ENCODE peak calls at places on chromosomes 7 and 10, in five cellular contexts. S is lower lobe of right lung, L is left ventricle myocardium inferior, R is lung, O is sigmoid colon. I is an unnamed sample.
A peak's percentile ranks its signal among the peaks of the same experiment; 100 is the strongest.

GRCh38 chr7:115526272-115526671 is 504.3 kb downstream of the TFEC start:
- DNase-seq in O (no peak), L (no peak), R (no peak), S (no peak), I (no peak)

GRCh38 chr7:112422842-112423496 is 27.3 kb upstream of the IFRD1 start:
- DNase-seq in L (peak; percentile 74), O (peak; percentile 78), R (peak; percentile 64), S (peak; percentile 73), I (peak; percentile 88)

GRCh38 chr10:66204838-66205237 is 721.0 kb upstream of the LRRTM3 start:
- DNase-seq in L (no peak), S (no peak), R (no peak), O (no peak), I (no peak)

GRCh38 chr7:105336009-105336408 is 52.7 kb downstream of the SRPK2 start:
- DNase-seq in R (no peak), S (no peak), L (no peak), O (no peak), I (no peak)

GRCh38 chr10:12327476-12327875 is 21.9 kb upstream of the CAMK1D start:
- DNase-seq in S (no peak), R (no peak), L (no peak), O (no peak), I (no peak)

GRCh38 chr7:1981878-1982230 is 250.9 kb downstream of the MAD1L1 start:
- DNase-seq in S (no peak), L (no peak), R (no peak), O (no peak), I (no peak)

GRCh38 chr7:130985361-130985760 is 251.4 kb upstream of the KLF14 start:
- DNase-seq in R (no peak), L (no peak), S (no peak), O (no peak), I (no peak)

GRCh38 chr7:28570970-28571288 is 158.6 kb downstream of the CREB5 start:
- DNase-seq in R (no peak), L (no peak), S (no peak), O (no peak), I (no peak)

GRCh38 chr7:35992436-35992835 is 160.6 kb upstream of the EEPD1 start:
- DNase-seq in S (no peak), L (no peak), O (no peak), R (no peak), I (no peak)

GRCh38 chr10:58017719-58018367 is 249.9 kb downstream of the IPMK start:
- DNase-seq in S (no peak), R (no peak), L (no peak), O (no peak), I (no peak)

GRCh38 chr7:33418251-33418701 is 288.9 kb downstream of the BBS9 start:
- DNase-seq in S (no peak), O (no peak), L (no peak), R (no peak), I (no peak)

GRCh38 chr7:131074043-131074442 is 253.6 kb upstream of the MKLN1 start:
- DNase-seq in R (no peak), S (no peak), L (no peak), O (no peak), I (no peak)

GRCh38 chr7:124720195-124720594 is 45.4 kb downstream of the GPR37 start:
- DNase-seq in S (no peak), L (no peak), O (no peak), R (no peak), I (no peak)

GRCh38 chr10:63157845-63158624 is 24.9 kb downstream of the NRBF2 start:
- DNase-seq in S (no peak), R (no peak), L (no peak), O (no peak), I (no peak)

GRCh38 chr7:739964-740942 is 13.2 kb upstream of the PRKAR1B start:
- DNase-seq in L (no peak), R (no peak), S (peak; percentile 43), O (peak; percentile 64), I (no peak)

GRCh38 chr10:132715791-132716680 is 69.9 kb downstream of the NKX6-2 start:
- DNase-seq in S (peak; percentile 39), R (no peak), O (peak; percentile 62), L (peak; percentile 5), I (no peak)

GRCh38 chr7:32592721-32593120 is 97.4 kb downstream of the AVL9 start:
- DNase-seq in L (no peak), S (no peak), R (no peak), O (no peak), I (no peak)

GRCh38 chr10:46992794-46993552 is 81.7 kb downstream of the PTPN20 start:
- DNase-seq in R (no peak), L (peak; percentile 15), O (peak; percentile 85), S (peak; percentile 45), I (peak; percentile 21)

GRCh38 chr7:144650439-144650838 is 185.4 kb downstream of the TPK1 start:
- DNase-seq in S (no peak), R (no peak), O (no peak), L (no peak), I (no peak)

GRCh38 chr10:74223755-74224530 is 72.9 kb downstream of the ADK start:
- DNase-seq in L (no peak), R (no peak), O (no peak), S (no peak), I (no peak)

GRCh38 chr7:41463770-41464470 is 239.0 kb downstream of the INHBA start:
- DNase-seq in S (no peak), O (no peak), L (no peak), R (no peak), I (no peak)

GRCh38 chr10:90642136-90642535 is 215.7 kb downstream of the HTR7 start:
- DNase-seq in R (no peak), S (no peak), O (no peak), L (no peak), I (no peak)

GRCh38 chr7:132053871-132054270 is 497.4 kb upstream of the PODXL start:
- DNase-seq in O (no peak), R (peak; percentile 27), L (no peak), S (no peak), I (no peak)

GRCh38 chr10:54094321-54094720 is 706.7 kb downstream of the PCDH15 start:
- DNase-seq in O (no peak), R (no peak), S (no peak), L (no peak), I (no peak)

GRCh38 chr10:6310977-6311376 is 108.2 kb downstream of the PFKFB3 start:
- DNase-seq in R (no peak), O (no peak), S (no peak), L (no peak), I (no peak)

GRCh38 chr7:148921806-148922205 is 37.7 kb upstream of the EZH2 start:
- DNase-seq in R (no peak), L (peak; percentile 26), S (no peak), O (no peak), I (peak; percentile 28)

DNA sequence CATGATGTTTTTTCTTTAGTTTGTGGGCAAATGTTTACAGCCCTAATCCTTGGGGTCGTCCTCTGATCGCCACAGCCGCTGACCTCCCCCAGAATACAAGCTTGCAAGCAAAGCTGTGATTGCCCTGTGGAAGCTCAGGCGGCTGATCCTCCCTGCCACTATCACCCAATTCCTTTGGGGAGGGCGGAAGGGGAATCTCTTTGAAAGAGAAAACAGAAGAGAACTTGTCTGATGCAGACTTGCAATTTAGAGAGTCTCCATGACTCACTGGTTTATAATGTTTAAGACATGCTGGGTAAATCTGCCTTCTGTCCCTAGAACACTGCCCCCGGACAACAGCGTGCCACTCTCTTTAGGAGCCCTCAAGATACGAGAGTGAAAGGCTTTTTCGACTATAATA is 75.5 kb downstream of the NRP1 start:
- DNase-seq in S (no peak), O (no peak), L (no peak), R (no peak), I (peak; percentile 41)
- H3K4me1 ChIP-seq in S (peaks cover 3% of the 10 kb centered on the region), O (no peaks in the 10 kb centered on the region), L (peaks cover 80% of the 10 kb centered on the region), R (peaks cover under 1% of the 10 kb centered on the region), I (peaks cover 22% of the 10 kb centered on the region)

GRCh38 chr7:137790828-137791227 is 55.9 kb downstream of the DGKI start:
- DNase-seq in L (no peak), S (no peak), O (no peak), R (no peak), I (no peak)

GRCh38 chr7:137789215-137789899 is 57.4 kb downstream of the DGKI start:
- DNase-seq in L (no peak), R (no peak), S (no peak), O (no peak), I (no peak)

DNA sequence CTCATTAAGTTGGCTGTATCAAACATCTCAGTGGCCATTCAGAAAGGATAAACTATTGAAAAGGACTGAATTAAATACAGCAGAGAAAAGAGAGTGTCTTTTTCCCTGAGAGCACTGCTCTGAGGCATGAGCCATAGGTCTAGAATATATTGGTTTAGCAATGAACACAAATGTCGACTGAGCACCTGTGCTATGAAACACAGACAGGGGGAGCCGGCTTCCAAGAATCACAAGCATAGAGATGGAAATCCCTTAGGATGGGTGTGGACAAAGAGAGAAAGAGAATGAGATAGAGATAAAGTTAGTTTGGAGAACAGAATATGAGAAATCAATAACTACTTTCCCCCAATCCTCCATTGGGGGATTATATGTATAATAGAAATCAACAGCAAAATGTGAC is 54.8 kb downstream of the DGKI start:
- DNase-seq in S (no peak), O (no peak), R (no peak), L (no peak), I (no peak)
- TF ChIP-seq CTCF in S (no peak), O (no peak), R (no peak), L (no peak), I (no peak)

DNA sequence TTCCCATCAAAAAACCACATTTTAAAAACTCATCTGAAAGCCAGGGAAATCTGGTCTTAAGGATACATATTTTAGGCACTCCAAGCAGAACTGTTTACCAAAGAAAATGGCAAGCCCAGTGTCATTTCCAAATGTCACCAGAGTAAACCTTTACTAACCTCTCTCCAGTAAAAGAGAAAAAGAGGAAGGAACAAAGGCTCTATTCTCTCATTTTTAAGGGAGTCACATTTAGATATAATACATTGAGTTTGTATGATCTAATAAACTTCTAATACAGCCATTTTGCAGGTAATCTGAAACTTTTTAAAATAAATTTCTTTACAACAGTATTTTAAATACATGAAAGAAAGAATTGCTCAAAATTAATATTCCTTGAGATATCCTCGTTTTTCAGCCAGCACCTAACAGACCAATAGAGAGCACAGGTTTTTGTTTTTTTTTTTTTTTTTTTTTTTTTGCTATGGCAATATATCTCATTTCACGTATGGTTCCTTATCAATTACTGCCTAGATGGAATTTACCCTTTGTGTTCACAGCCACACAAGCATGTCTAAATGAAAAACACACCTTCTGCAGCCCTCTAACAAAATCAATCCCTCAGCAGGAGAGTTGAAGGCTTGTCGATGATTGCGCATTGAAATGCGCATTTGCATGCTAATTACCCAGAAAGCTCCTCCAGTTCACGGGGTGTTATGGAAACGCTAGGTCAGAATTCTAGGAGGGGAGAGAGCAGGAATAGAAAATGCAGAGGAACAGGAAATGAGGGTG is 39.8 kb upstream of the MSRB2 start:
- DNase-seq in R (no peak), L (no peak), O (no peak), S (no peak), I (no peak)
- H3K4me1 ChIP-seq in R (peaks cover 5% of the 10 kb centered on the region), L (peaks cover 3% of the 10 kb centered on the region), O (no peaks in the 10 kb centered on the region), S (no peaks in the 10 kb centered on the region), I (no peaks in the 10 kb centered on the region)

GRCh38 chr10:60496181-60496580 is 106.5 kb upstream of the ANK3 start:
- DNase-seq in R (no peak), S (no peak), O (no peak), L (no peak), I (no peak)

GRCh38 chr10:60491162-60491561 is 101.5 kb upstream of the ANK3 start:
- DNase-seq in O (no peak), R (no peak), L (no peak), S (no peak), I (no peak)

GRCh38 chr10:60494774-60495173 is 105.1 kb upstream of the ANK3 start:
- DNase-seq in R (no peak), L (no peak), S (no peak), O (no peak), I (no peak)

GRCh38 chr10:60497364-60497763 is 107.7 kb upstream of the ANK3 start:
- DNase-seq in R (no peak), S (no peak), L (no peak), O (no peak), I (no peak)

GRCh38 chr10:60495357-60495756 is 105.7 kb upstream of the ANK3 start:
- DNase-seq in S (no peak), R (no peak), L (no peak), O (no peak), I (no peak)
- TF ChIP-seq CTCF in S (no peak), R (no peak), L (no peak), O (no peak), I (no peak)